ENCODE peak calls at places on chromosomes 11 and 22, in five cellular contexts. One of them, this sample, is unnamed.
A peak's percentile ranks its signal among the peaks of the same experiment; 100 is the strongest.

GRCh38 chr22:44838316-44839016 is 86.1 kb downstream of the ARHGAP8 start:
- DNase-seq in AG08396: no peak
- DNase-seq in iPS DF 6.9: no peak
- DNase-seq in NCI-H1436: no peak
- DNase-seq in CD4-positive, alpha-beta T cell: no peak
- DNase-seq in this sample: no peak

GRCh38 chr22:43944670-43945430 is 10.4 kb upstream of the SAMM50 start:
- DNase-seq in NCI-H1436: no peak
- DNase-seq in iPS DF 6.9: no peak
- DNase-seq in CD4-positive, alpha-beta T cell: no peak
- DNase-seq in AG08396: no peak
- DNase-seq in this sample: no peak

GRCh38 chr11:77071671-77072605 is 5.2 kb downstream of the CAPN5 start:
- DNase-seq in AG08396: no peak
- DNase-seq in NCI-H1436: no peak
- DNase-seq in CD4-positive, alpha-beta T cell: no peak
- DNase-seq in iPS DF 6.9: no peak
- DNase-seq in this sample: no peak

GRCh38 chr11:94933225-94934130 is 39.9 kb downstream of the CWC15 start:
- DNase-seq in iPS DF 6.9: no peak
- DNase-seq in CD4-positive, alpha-beta T cell: no peak
- DNase-seq in AG08396: peak; percentile 84
- DNase-seq in NCI-H1436: no peak
- DNase-seq in this sample: no peak

GRCh38 chr11:35862666-35863065 is 81.2 kb upstream of the LDLRAD3 start:
- DNase-seq in NCI-H1436: no peak
- DNase-seq in CD4-positive, alpha-beta T cell: no peak
- DNase-seq in AG08396: no peak
- DNase-seq in iPS DF 6.9: no peak
- DNase-seq in this sample: no peak

GRCh38 chr22:47423861-47424820 is 661.7 kb downstream of the TBC1D22A start:
- DNase-seq in NCI-H1436: no peak
- DNase-seq in iPS DF 6.9: no peak
- DNase-seq in CD4-positive, alpha-beta T cell: no peak
- DNase-seq in AG08396: no peak
- DNase-seq in this sample: no peak

GRCh38 chr11:122491486-122491885 is 164.0 kb upstream of the UBASH3B start:
- DNase-seq in CD4-positive, alpha-beta T cell: no peak
- DNase-seq in iPS DF 6.9: no peak
- DNase-seq in AG08396: no peak
- DNase-seq in NCI-H1436: no peak
- DNase-seq in this sample: no peak

GRCh38 chr11:23404225-23405160 is 544.2 kb upstream of the CCDC179 start:
- DNase-seq in NCI-H1436: no peak
- DNase-seq in iPS DF 6.9: no peak
- DNase-seq in CD4-positive, alpha-beta T cell: no peak
- DNase-seq in AG08396: no peak
- DNase-seq in this sample: no peak

GRCh38 chr22:22076361-22076760 is 93.8 kb upstream of the TOP3B start:
- DNase-seq in AG08396: no peak
- DNase-seq in iPS DF 6.9: no peak
- DNase-seq in NCI-H1436: no peak
- DNase-seq in CD4-positive, alpha-beta T cell: no peak
- DNase-seq in this sample: no peak

GRCh38 chr11:71302911-71303310 is 50.5 kb upstream of the SHANK2 start:
- DNase-seq in NCI-H1436: no peak
- DNase-seq in CD4-positive, alpha-beta T cell: no peak
- DNase-seq in AG08396: no peak
- DNase-seq in iPS DF 6.9: no peak
- DNase-seq in this sample: no peak

GRCh38 chr11:10309163-10310093 is 4.6 kb downstream of the ADM start:
- DNase-seq in CD4-positive, alpha-beta T cell: no peak
- DNase-seq in NCI-H1436: no peak
- DNase-seq in AG08396: peak; percentile 45
- DNase-seq in iPS DF 6.9: no peak
- DNase-seq in this sample: no peak

This sample was measured in naive thymus-derived CD8-positive, alpha-beta T cell.